ENCODE peak calls at places on chromosomes 2 and 18, in four cellular contexts. W, B, N and V are unnamed samples.

GRCh38 chr2:160652236-160652635 is 158.6 kb upstream of the RBMS1 start:
- DNase-seq in W (peak), B (no peak), N (peak), V (peak)

GRCh38 chr2:101162561-101163330 is 11.6 kb upstream of the TBC1D8 start:
- DNase-seq in W (peak), B (no peak), N (no peak), V (no peak)

GRCh38 chr2:175036582-175037018 is 31.4 kb upstream of the CHN1 start:
- DNase-seq in W (no peak), B (no peak), N (no peak), V (no peak)

GRCh38 chr2:46383113-46383395 is 85.8 kb downstream of the EPAS1 start:
- DNase-seq in W (no peak), B (no peak), N (no peak), V (no peak)

GRCh38 chr18:38241736-38242135 is 676.1 kb upstream of the CELF4 start:
- DNase-seq in W (no peak), B (no peak), N (no peak), V (no peak)

GRCh38 chr2:54503192-54503591 is 47.1 kb downstream of the SPTBN1 start:
- DNase-seq in W (peak), B (no peak), N (no peak), V (no peak)

GRCh38 chr18:59902180-59902992 is 2.6 kb downstream of the PMAIP1 start:
- DNase-seq in W (no peak), B (no peak), N (no peak), V (no peak)

GRCh38 chr2:71813315-71813714 is 334.3 kb downstream of the CYP26B1 start:
- DNase-seq in W (no peak), B (no peak), N (no peak), V (no peak)

GRCh38 chr2:185796758-185797157 is 58.2 kb downstream of the FSIP2 start:
- DNase-seq in W (no peak), B (no peak), N (no peak), V (no peak)

GRCh38 chr2:60882971-60883753 is 1.8 kb downstream of the REL start:
- DNase-seq in W (peak), B (no peak), N (no peak), V (no peak)

GRCh38 chr2:182366625-182367024 is 60.2 kb downstream of the PDE1A start:
- DNase-seq in W (no peak), B (no peak), N (no peak), V (no peak)

GRCh38 chr2:180314086-180314485 is 307.0 kb upstream of the CWC22 start:
- DNase-seq in W (no peak), B (no peak), N (no peak), V (no peak)

GRCh38 chr2:119732451-119733164 is 27.1 kb upstream of the PTPN4 start:
- DNase-seq in W (peak), B (no peak), N (no peak), V (no peak)

GRCh38 chr2:168320267-168320666 is 72.9 kb upstream of the STK39 start:
- DNase-seq in W (no peak), B (no peak), N (no peak), V (no peak)

GRCh38 chr2:134120718-134121630 is 132.9 kb upstream of the MGAT5 start:
- DNase-seq in W (peak), B (peak), N (peak), V (no peak)

GRCh38 chr2:20917724-20918572 is 95.0 kb upstream of the LDAH start:
- DNase-seq in W (no peak), B (no peak), N (no peak), V (no peak)

GRCh38 chr2:19609266-19609665 is 250.8 kb upstream of the OSR1 start:
- DNase-seq in W (no peak), B (no peak), N (no peak), V (no peak)

GRCh38 chr2:42298996-42299754 is 61.8 kb downstream of the COX7A2L start:
- DNase-seq in W (no peak), B (no peak), N (no peak), V (no peak)

GRCh38 chr2:69716555-69717120 is 25.3 kb upstream of the ANXA4 start:
- DNase-seq in W (no peak), B (no peak), N (no peak), V (no peak)

GRCh38 chr2:73823916-73824523 is 4.7 kb upstream of the STAMBP start:
- DNase-seq in W (peak), B (no peak), N (no peak), V (no peak)

GRCh38 chr2:39542523-39542922 is 105.4 kb upstream of the MAP4K3 start:
- DNase-seq in W (no peak), B (no peak), N (no peak), V (no peak)

GRCh38 chr2:70785137-70785911 is 5.1 kb downstream of the FIGLA start:
- DNase-seq in W (no peak), B (no peak), N (no peak), V (no peak)

GRCh38 chr2:187644991-187645390 is 90.8 kb upstream of the TFPI start:
- DNase-seq in W (no peak), B (no peak), N (no peak), V (no peak)

GRCh38 chr18:49561377-49562193 is at the start of gene LIPG:
- DNase-seq in W (peak), B (no peak), N (peak), V (peak)

GRCh38 chr18:56799756-56800155 is 148.6 kb downstream of the WDR7 start:
- DNase-seq in W (no peak), B (no peak), N (no peak), V (no peak)

GRCh38 chr2:231300722-231301076 is 94.8 kb upstream of the B3GNT7 start:
- DNase-seq in W (no peak), B (no peak), N (no peak), V (no peak)

GRCh38 chr2:239311132-239312040 is 89.4 kb downstream of the HDAC4 start:
- DNase-seq in W (peak), B (no peak), N (peak), V (peak)

GRCh38 chr2:224347181-224348051 is 54.5 kb downstream of the FAM124B start:
- DNase-seq in W (no peak), B (no peak), N (no peak), V (no peak)

GRCh38 chr2:181395871-181396574 is 61.2 kb upstream of the ITGA4 start:
- DNase-seq in W (no peak), B (no peak), N (no peak), V (no peak)